ENCODE peak calls at places on chromosomes 16 and 17, in five cellular contexts. X is transverse colon, Z is GM23338, B is Caco-2, M is MM.1S. N is an unnamed sample. For H3K27me3, the result is how much of the 10 kb centered on the place peaks cover.

GRCh38 chr16:21667575-21667974 is 3.8 kb downstream of the OTOA start:
- DNase-seq in Z (no peak), B (no peak), X (no peak), M (no peak), N (no peak)

GRCh38 chr17:30472238-30472890 is 4.8 kb upstream of the GOSR1 start:
- DNase-seq in B (no peak), X (no peak), M (no peak), Z (no peak), N (no peak)

GRCh38 chr16:318628-319027 is 33.9 kb downstream of the AXIN1 start:
- DNase-seq in M (no peak), B (peak), Z (peak), X (no peak), N (no peak)

GRCh38 chr16:72722552-72722951 is 325.4 kb downstream of the ZFHX3 start:
- DNase-seq in B (no peak), Z (peak), X (no peak), M (no peak), N (no peak)

GRCh38 chr16:84450176-84450865 is 54.1 kb downstream of the MEAK7 start:
- DNase-seq in X (no peak), M (no peak), B (no peak), Z (no peak), N (no peak)

GRCh38 chr16:56192971-56193936 is 2.0 kb downstream of the GNAO1 start:
- DNase-seq in B (no peak), M (no peak), Z (peak), X (no peak), N (no peak)

GRCh38 chr17:72107100-72107499 is 13.7 kb upstream of the SOX9 start:
- DNase-seq in M (no peak), X (no peak), Z (no peak), B (no peak), N (no peak)

GRCh38 chr16:995087-995486 is 13.5 kb downstream of the SOX8 start:
- DNase-seq in Z (peak), X (no peak), M (no peak), B (no peak), N (no peak)

GRCh38 chr16:16033208-16033717 is 83.8 kb downstream of the ABCC1 start:
- DNase-seq in M (no peak), B (no peak), Z (no peak), X (no peak), N (no peak)

DNA sequence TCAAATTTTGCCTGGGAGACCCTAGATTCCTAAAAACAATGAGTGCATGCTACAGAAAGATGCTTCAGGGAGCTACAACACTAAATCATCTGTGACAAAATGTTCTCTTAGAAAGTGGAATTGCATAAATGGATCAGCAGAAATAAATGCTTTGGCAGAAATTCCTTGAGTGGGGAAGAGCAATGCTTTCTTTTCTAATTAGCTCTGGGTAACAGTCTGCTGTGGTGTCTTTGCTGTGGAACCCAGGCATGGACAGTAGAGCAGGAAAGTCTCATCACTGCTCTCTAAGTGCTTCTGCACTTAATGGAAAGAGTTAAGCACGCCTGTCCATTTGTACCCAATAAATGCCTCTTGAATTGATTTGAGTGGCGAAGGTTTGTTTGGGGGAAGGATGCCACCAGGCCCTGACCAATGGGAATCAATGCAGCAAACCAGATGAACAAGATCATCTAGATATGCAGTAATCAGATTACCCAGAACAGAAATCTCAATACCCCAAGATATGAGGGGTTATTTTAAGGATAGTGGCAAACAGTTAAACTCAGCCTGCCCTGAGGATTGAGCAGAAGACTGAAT is 13.5 kb downstream of the HLF start:
- DNase-seq in Z (no peak), M (no peak), B (no peak), X (no peak), N (no peak)
- H3K4me3 ChIP-seq in Z (no peak), M (no peak), B (no peak), X (no peak), N (no peak)

GRCh38 chr16:82062645-82063058 is 27.6 kb downstream of the HSD17B2 start:
- DNase-seq in M (no peak), X (no peak), B (no peak), Z (no peak), N (no peak)

GRCh38 chr16:82059161-82059982 is 24.3 kb downstream of the HSD17B2 start:
- DNase-seq in M (no peak), X (no peak), B (peak), Z (no peak), N (no peak)

GRCh38 chr16:82063456-82064082 is 28.5 kb downstream of the HSD17B2 start:
- DNase-seq in Z (no peak), M (no peak), X (no peak), B (no peak), N (no peak)

GRCh38 chr16:82059983-82060421 is 24.9 kb downstream of the HSD17B2 start:
- DNase-seq in B (peak), X (no peak), M (no peak), Z (no peak), N (no peak)

GRCh38 chr16:82061861-82062525 is 26.9 kb downstream of the HSD17B2 start:
- DNase-seq in B (peak), Z (peak), M (no peak), X (no peak), N (no peak)
- TF ChIP-seq CTCF in B (peak), Z (peak), M (peak), X (peak), N (peak)

DNA sequence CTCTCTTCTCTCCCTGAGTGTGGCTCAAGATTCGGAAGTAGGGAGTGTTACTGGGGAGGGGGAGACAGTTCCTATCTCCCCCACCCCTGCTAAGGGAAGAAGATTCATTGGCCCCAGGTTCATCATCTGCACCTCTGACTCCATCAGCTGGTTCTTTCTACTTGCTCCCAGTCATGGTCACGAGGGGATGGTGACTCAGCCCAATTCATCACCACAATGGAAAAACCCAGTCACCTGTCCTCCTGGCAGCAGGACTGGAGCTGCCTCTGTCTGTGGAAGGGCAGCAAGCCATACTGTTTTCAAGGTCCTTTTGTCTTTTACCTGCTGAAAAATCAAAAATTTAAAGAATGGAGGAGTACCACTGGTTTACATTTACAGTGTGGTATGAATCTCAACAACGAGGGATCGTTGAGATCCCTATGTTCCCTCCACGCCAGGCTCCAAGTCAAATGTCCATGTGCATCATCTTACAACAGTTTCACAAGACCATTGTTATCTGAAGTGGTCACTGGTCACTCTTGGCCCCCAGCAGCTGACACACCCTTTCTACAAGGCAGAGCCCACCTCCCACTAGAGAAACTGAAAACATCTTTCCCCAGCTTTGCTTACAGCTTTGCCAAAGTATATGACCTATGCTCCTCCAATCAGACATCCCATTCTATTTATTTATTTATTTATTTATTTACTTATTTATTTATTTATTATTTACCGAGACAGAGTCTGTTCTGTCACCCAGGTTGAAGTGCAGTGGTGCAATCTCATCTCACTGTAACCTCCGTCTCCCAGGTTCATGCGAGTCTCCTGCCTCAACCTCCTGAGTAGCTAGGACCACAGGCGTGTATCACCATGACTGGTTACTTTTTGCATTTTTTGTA is 40.4 kb upstream of the NDRG4 start:
- DNase-seq in B (no peak), M (no peak), Z (no peak), X (no peak), N (no peak)
- H3K27me3 ChIP-seq in B (under half), M (under half), Z (under half), X (under half), N (under half)

DNA sequence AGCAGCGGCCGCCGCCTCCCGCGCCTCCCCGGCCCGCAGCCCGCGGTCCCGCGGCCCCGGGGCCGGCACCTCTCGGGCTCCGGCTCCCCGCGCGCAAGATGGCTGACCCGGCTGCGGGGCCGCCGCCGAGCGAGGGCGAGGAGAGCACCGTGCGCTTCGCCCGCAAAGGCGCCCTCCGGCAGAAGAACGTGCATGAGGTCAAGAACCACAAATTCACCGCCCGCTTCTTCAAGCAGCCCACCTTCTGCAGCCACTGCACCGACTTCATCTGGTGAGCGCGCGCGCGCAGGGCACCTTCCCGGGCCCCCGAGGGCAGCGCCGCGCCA is 258 bp downstream of the PRKCB start:
- DNase-seq in B (no peak), Z (no peak), X (no peak), M (no peak), N (no peak)
- H3K4me3 ChIP-seq in B (no peak), Z (peak), X (peak), M (peak), N (peak)

GRCh38 chr16:82641336-82641984 is 14.7 kb downstream of the CDH13 start:
- DNase-seq in B (peak), Z (no peak), M (peak), X (no peak), N (no peak)
- TF ChIP-seq CTCF in B (peak), Z (peak), M (peak), X (no peak), N (peak)

N was measured in GM06990.